ENCODE peak calls at places on chromosomes 4 and X, in nine cellular contexts. Z, Q, D, U, Y, R, O, B and I are unnamed samples.
A peak's percentile ranks its signal among the peaks of the same experiment; 100 is the strongest.

GRCh38 chr4:105496899-105497298 is 23.0 kb upstream of the PPA2 start:
- DNase-seq in Z (no peak), Q (no peak), D (no peak), U (peak; percentile 37), Y (no peak), R (no peak), O (no peak), B (peak; percentile 28), I (no peak)

GRCh38 chrX:153981771-153982533 is 9.4 kb downstream of the TMEM187 start:
- DNase-seq in Z (no peak), Q (no peak), D (no peak), U (no peak), Y (peak; percentile 51), R (peak; percentile 76), O (peak; percentile 41), B (no peak), I (no peak)

GRCh38 chr4:175325230-175325629 is 407.1 kb downstream of the ADAM29 start:
- DNase-seq in Z (no peak), Q (no peak), D (no peak), U (no peak), Y (no peak), R (no peak), O (no peak), B (no peak), I (no peak)

GRCh38 chrX:49001521-49002090 is 458 bp downstream of the GRIPAP1 start:
- DNase-seq in Z (no peak), Q (peak; percentile 30), D (no peak), U (peak; percentile 62), Y (no peak), R (peak; percentile 67), O (peak; percentile 38), B (peak; percentile 62), I (peak; percentile 56)

GRCh38 chr4:172786039-172786792 is 382.4 kb upstream of the GALNT7 start:
- DNase-seq in Z (no peak), Q (no peak), D (no peak), U (no peak), Y (no peak), R (peak; percentile 64), O (no peak), B (peak; percentile 50), I (no peak)

GRCh38 chr4:8920969-8921368 is 49.3 kb upstream of the HMX1 start:
- DNase-seq in Z (no peak), Q (no peak), D (no peak), U (no peak), Y (no peak), R (no peak), O (no peak), B (no peak), I (no peak)

GRCh38 chrX:5907202-5907601 is 321.5 kb downstream of the NLGN4X start:
- DNase-seq in Z (no peak), Q (no peak), D (no peak), U (peak; percentile 35), Y (no peak), R (no peak), O (no peak), B (no peak), I (no peak)

GRCh38 chr4:156029691-156030090 is 76.0 kb upstream of the CTSO start:
- DNase-seq in Z (no peak), Q (no peak), D (no peak), U (no peak), Y (no peak), R (no peak), O (no peak), B (no peak), I (no peak)